ENCODE peak calls at places on chromosomes 12 and 14, in six cellular contexts. J is NCI-H2081, Z is T follicular helper cell, S is midbrain, V is left colon, Q is tibial artery. A is an unnamed sample.

GRCh38 chr12:81699572-81699971 is 59.6 kb downstream of the PPFIA2 start:
- DNase-seq in J (no peak), Z (no peak), S (no peak), V (no peak), Q (no peak), A (no peak)

GRCh38 chr12:3256103-3256551 is 178.9 kb downstream of the TSPAN9 start:
- DNase-seq in J (no peak), Z (no peak), S (no peak), V (no peak), Q (no peak), A (no peak)

GRCh38 chr12:65561798-65562382 is 262.4 kb upstream of the HMGA2 start:
- DNase-seq in J (no peak), Z (no peak), S (no peak), V (no peak), Q (no peak), A (no peak)

GRCh38 chr14:68774771-68775613 is 17.9 kb downstream of the ZFP36L1 start:
- DNase-seq in J (peak; percentile 38), Z (no peak), S (no peak), V (no peak), Q (no peak), A (no peak)

GRCh38 chr12:105464426-105464825 is 133.9 kb downstream of the C12orf75 start:
- DNase-seq in J (no peak), Z (no peak), S (no peak), V (no peak), Q (no peak), A (no peak)

GRCh38 chr12:570237-570925 is 92.9 kb downstream of the NINJ2 start:
- DNase-seq in J (no peak), Z (no peak), S (no peak), V (peak; percentile 84), Q (peak; percentile 93), A (no peak)

GRCh38 chr12:63196168-63196567 is 45.2 kb upstream of the AVPR1A start:
- DNase-seq in J (no peak), Z (no peak), S (no peak), V (no peak), Q (no peak), A (no peak)

GRCh38 chr14:39704581-39704980 is 272.3 kb upstream of the FBXO33 start:
- DNase-seq in J (no peak), Z (no peak), S (no peak), V (no peak), Q (no peak), A (no peak)

GRCh38 chr12:1916396-1917171 is 1.9 kb downstream of the CACNA2D4 start:
- DNase-seq in J (peak; percentile 73), Z (no peak), S (peak; percentile 17), V (no peak), Q (peak; percentile 64), A (peak; percentile 84)

GRCh38 chr12:3220382-3221321 is 143.5 kb downstream of the TSPAN9 start:
- DNase-seq in J (no peak), Z (no peak), S (no peak), V (no peak), Q (no peak), A (no peak)

GRCh38 chr14:68924392-68925158 is 54.5 kb downstream of the ACTN1 start:
- DNase-seq in J (no peak), Z (no peak), S (no peak), V (no peak), Q (no peak), A (no peak)

GRCh38 chr12:130838284-130838950 is 633 bp downstream of the STX2 start:
- DNase-seq in J (peak; percentile 21), Z (no peak), S (no peak), V (peak; percentile 29), Q (no peak), A (peak; percentile 33)

GRCh38 chr12:101925352-101925751 is 48.0 kb downstream of the DRAM1 start:
- DNase-seq in J (no peak), Z (no peak), S (no peak), V (peak; percentile 48), Q (peak; percentile 86), A (no peak)

GRCh38 chr14:104293231-104293841 is 154.9 kb downstream of the KIF26A start:
- DNase-seq in J (no peak), Z (no peak), S (no peak), V (peak; percentile 15), Q (peak; percentile 33), A (no peak)

GRCh38 chr12:202081-202731 is 11.8 kb downstream of the SLC6A12 start:
- DNase-seq in J (peak; percentile 83), Z (no peak), S (no peak), V (no peak), Q (no peak), A (no peak)

GRCh38 chr12:105641742-105642141 is 311.3 kb downstream of the C12orf75 start:
- DNase-seq in J (no peak), Z (no peak), S (no peak), V (no peak), Q (no peak), A (no peak)

GRCh38 chr14:51056431-51056830 is 38.5 kb downstream of the TRIM9 start:
- DNase-seq in J (no peak), Z (no peak), S (no peak), V (no peak), Q (no peak), A (no peak)

GRCh38 chr12:68746572-68747180 is 700 bp downstream of the SLC35E3 start:
- DNase-seq in J (peak; percentile 18), Z (peak; percentile 8), S (peak; percentile 31), V (peak; percentile 68), Q (peak; percentile 78), A (peak; percentile 13)

GRCh38 chr12:89454080-89454848 is 70.3 kb downstream of the GALNT4 start:
- DNase-seq in J (no peak), Z (no peak), S (no peak), V (no peak), Q (no peak), A (no peak)

GRCh38 chr12:121238604-121239334 is 28.8 kb downstream of the P2RX4 start:
- DNase-seq in J (peak; percentile 66), Z (no peak), S (no peak), V (no peak), Q (no peak), A (peak; percentile 76)

GRCh38 chr14:68549966-68550705 is 242.7 kb downstream of the ZFP36L1 start:
- DNase-seq in J (no peak), Z (no peak), S (no peak), V (no peak), Q (no peak), A (no peak)

GRCh38 chr12:7608184-7608911 is 57.4 kb downstream of the APOBEC1 start:
- DNase-seq in J (no peak), Z (no peak), S (no peak), V (no peak), Q (no peak), A (no peak)

GRCh38 chr12:13103391-13104033 is at the start of gene GSG1:
- DNase-seq in J (no peak), Z (no peak), S (no peak), V (no peak), Q (no peak), A (no peak)

GRCh38 chr12:45425426-45425825 is 209.5 kb downstream of the ANO6 start:
- DNase-seq in J (no peak), Z (no peak), S (no peak), V (no peak), Q (no peak), A (no peak)

GRCh38 chr14:56160058-56160457 is 41.8 kb downstream of the PELI2 start:
- DNase-seq in J (no peak), Z (no peak), S (no peak), V (no peak), Q (no peak), A (no peak)

GRCh38 chr14:96098309-96098998 is 59.3 kb downstream of the C14orf132 start:
- DNase-seq in J (peak; percentile 81), Z (no peak), S (peak; percentile 63), V (peak; percentile 42), Q (no peak), A (peak; percentile 84)

GRCh38 chr12:40375076-40375475 is 150.3 kb downstream of the LRRK2 start:
- DNase-seq in J (peak; percentile 2), Z (no peak), S (no peak), V (no peak), Q (no peak), A (no peak)

GRCh38 chr14:29584992-29585391 is 342.7 kb downstream of the PRKD1 start:
- DNase-seq in J (peak; percentile 69), Z (no peak), S (peak; percentile 31), V (no peak), Q (peak; percentile 74), A (peak; percentile 88)

GRCh38 chr12:110661337-110661972 is 27.5 kb downstream of the HVCN1 start:
- DNase-seq in J (no peak), Z (no peak), S (no peak), V (peak; percentile 50), Q (peak; percentile 71), A (no peak)

GRCh38 chr14:39395555-39396254 is 36.5 kb downstream of the FBXO33 start:
- DNase-seq in J (peak; percentile 25), Z (no peak), S (no peak), V (no peak), Q (no peak), A (no peak)

GRCh38 chr12:12331244-12331771 is 18.7 kb downstream of the MANSC1 start:
- DNase-seq in J (no peak), Z (no peak), S (no peak), V (no peak), Q (no peak), A (no peak)

GRCh38 chr14:58296731-58297130 is 1.6 kb upstream of the ARID4A start:
- DNase-seq in J (no peak), Z (no peak), S (no peak), V (no peak), Q (no peak), A (no peak)